ENCODE peak calls at places on chromosomes 2 and 18, in four cellular contexts. One of them, this sample, is unnamed.

GRCh38 chr18:43073771-43074170 is 41.7 kb downstream of the RIT2 start:
- DNase-seq in K562: no peak
- DNase-seq in HepG2: no peak
- DNase-seq in GM12878: no peak
- DNase-seq in this sample: no peak

GRCh38 chr2:8303322-8303832 is 378.5 kb upstream of the ID2 start:
- DNase-seq in GM12878: peak
- DNase-seq in HepG2: no peak
- DNase-seq in K562: no peak
- DNase-seq in this sample: no peak

GRCh38 chr2:235692671-235693171 is 198.9 kb downstream of the AGAP1 start:
- DNase-seq in K562: no peak
- DNase-seq in GM12878: no peak
- DNase-seq in HepG2: no peak
- DNase-seq in this sample: no peak

GRCh38 chr2:241324775-241325174 is 9.1 kb downstream of the SEPTIN2 start:
- DNase-seq in K562: no peak
- DNase-seq in HepG2: no peak
- DNase-seq in GM12878: no peak
- DNase-seq in this sample: no peak

GRCh38 chr2:88545118-88545517 is 82.1 kb downstream of the EIF2AK3 start:
- DNase-seq in K562: peak
- DNase-seq in HepG2: peak
- DNase-seq in GM12878: no peak
- DNase-seq in this sample: no peak

GRCh38 chr18:60007641-60008040 is 107.8 kb downstream of the PMAIP1 start:
- DNase-seq in GM12878: no peak
- DNase-seq in K562: no peak
- DNase-seq in HepG2: no peak
- DNase-seq in this sample: no peak

GRCh38 chr2:171318463-171318934 is 115.3 kb downstream of the METTL8 start:
- DNase-seq in GM12878: no peak
- DNase-seq in K562: no peak
- DNase-seq in HepG2: no peak
- DNase-seq in this sample: peak

GRCh38 chr2:236969767-236970655 is 115.7 kb upstream of the COPS8 start:
- DNase-seq in K562: no peak
- DNase-seq in GM12878: no peak
- DNase-seq in HepG2: no peak
- DNase-seq in this sample: no peak

GRCh38 chr2:35989523-35989922 is 366.1 kb upstream of the CRIM1 start:
- DNase-seq in K562: no peak
- DNase-seq in HepG2: peak
- DNase-seq in GM12878: no peak
- DNase-seq in this sample: no peak
- TF ChIP-seq SP1 in K562: no peak
- TF ChIP-seq SP1 in HepG2: no peak
- TF ChIP-seq SP1 in GM12878: no peak
- TF ChIP-seq SP1 in this sample: no peak

GRCh38 chr2:172807011-172807410 is 71.4 kb downstream of the RAPGEF4 start:
- DNase-seq in GM12878: no peak
- DNase-seq in K562: no peak
- DNase-seq in HepG2: no peak
- DNase-seq in this sample: no peak
- TF ChIP-seq RFX5 in GM12878: no peak
- TF ChIP-seq RFX5 in K562: no peak
- TF ChIP-seq RFX5 in HepG2: no peak
- TF ChIP-seq RFX5 in this sample: no peak

GRCh38 chr2:76821731-76822130 is 700.4 kb downstream of the LRRTM4 start:
- DNase-seq in K562: no peak
- DNase-seq in HepG2: no peak
- DNase-seq in GM12878: no peak
- DNase-seq in this sample: no peak

GRCh38 chr2:76825409-76825970 is 696.7 kb downstream of the LRRTM4 start:
- DNase-seq in GM12878: no peak
- DNase-seq in K562: no peak
- DNase-seq in HepG2: no peak
- DNase-seq in this sample: no peak
- TF ChIP-seq EP300 in GM12878: no peak
- TF ChIP-seq EP300 in K562: no peak
- TF ChIP-seq EP300 in HepG2: no peak
- TF ChIP-seq EP300 in this sample: no peak

DNA sequence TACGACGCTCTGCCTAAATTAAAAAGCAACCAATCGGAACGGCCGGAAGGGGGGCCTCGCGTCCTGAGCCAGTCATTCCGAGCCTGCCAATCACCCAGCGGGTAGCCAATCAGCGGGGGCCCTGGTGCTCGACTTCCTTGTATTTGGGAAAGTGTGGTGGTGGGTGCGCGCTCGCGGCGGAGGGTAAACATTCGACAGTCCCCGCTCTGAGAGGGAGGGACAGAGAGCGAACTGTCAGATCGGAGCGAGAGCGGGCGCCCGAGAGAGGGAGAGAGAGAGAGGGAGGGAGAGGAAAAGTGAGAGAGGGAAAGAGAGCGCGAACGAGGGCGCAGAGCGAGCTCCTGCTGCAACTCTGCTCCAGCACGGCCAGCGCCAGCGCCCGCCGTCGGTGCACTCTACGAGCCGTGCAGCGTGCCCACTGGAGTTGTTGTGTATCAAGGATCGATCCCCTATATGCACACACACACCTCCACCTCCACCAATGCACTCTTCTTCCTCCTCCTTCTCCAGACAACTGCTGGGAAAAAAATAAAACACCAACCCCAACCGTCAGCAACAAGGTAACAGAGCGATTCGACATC is at the start of gene POU3F3:
- DNase-seq in HepG2: no peak
- DNase-seq in GM12878: no peak
- DNase-seq in K562: no peak
- DNase-seq in this sample: peak
- TF ChIP-seq SP1 in HepG2: no peak
- TF ChIP-seq SP1 in GM12878: no peak
- TF ChIP-seq SP1 in K562: no peak
- TF ChIP-seq SP1 in this sample: peak

DNA sequence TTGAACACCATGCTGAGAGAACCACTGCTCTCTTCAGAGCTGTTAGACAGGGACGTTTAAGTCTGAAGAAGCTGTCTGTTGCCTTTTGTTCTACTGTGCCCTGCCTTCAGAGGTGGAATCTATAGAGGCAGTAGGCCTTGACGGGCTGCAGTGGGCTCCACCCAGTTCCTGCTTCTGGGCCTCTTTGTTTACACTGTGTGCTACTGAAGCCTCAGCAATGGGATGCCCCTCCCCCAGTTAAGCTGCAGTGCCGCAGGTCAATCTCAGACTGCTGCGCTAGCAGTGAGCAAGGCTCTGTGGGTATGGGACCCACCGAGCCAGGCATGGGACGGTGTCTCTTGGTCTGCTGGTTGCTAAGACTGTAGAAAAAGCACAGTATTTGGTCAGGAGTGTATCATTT is 162.3 kb upstream of the NXPH2 start:
- DNase-seq in HepG2: peak
- DNase-seq in GM12878: no peak
- DNase-seq in K562: no peak
- DNase-seq in this sample: no peak
- TF ChIP-seq RFX5 in HepG2: no peak
- TF ChIP-seq RFX5 in GM12878: no peak
- TF ChIP-seq RFX5 in K562: no peak
- TF ChIP-seq RFX5 in this sample: no peak

GRCh38 chr2:43075906-43076585 is 150.4 kb downstream of the ZFP36L2 start:
- DNase-seq in K562: no peak
- DNase-seq in GM12878: no peak
- DNase-seq in HepG2: no peak
- DNase-seq in this sample: no peak
- TF ChIP-seq EP300 in K562: no peak
- TF ChIP-seq EP300 in GM12878: no peak
- TF ChIP-seq EP300 in HepG2: no peak
- TF ChIP-seq EP300 in this sample: no peak

GRCh38 chr2:31711737-31712136 is 131.0 kb upstream of the SRD5A2 start:
- DNase-seq in HepG2: no peak
- DNase-seq in K562: no peak
- DNase-seq in GM12878: no peak
- DNase-seq in this sample: no peak
- TF ChIP-seq SP1 in HepG2: no peak
- TF ChIP-seq SP1 in K562: no peak
- TF ChIP-seq SP1 in GM12878: no peak
- TF ChIP-seq SP1 in this sample: no peak

DNA sequence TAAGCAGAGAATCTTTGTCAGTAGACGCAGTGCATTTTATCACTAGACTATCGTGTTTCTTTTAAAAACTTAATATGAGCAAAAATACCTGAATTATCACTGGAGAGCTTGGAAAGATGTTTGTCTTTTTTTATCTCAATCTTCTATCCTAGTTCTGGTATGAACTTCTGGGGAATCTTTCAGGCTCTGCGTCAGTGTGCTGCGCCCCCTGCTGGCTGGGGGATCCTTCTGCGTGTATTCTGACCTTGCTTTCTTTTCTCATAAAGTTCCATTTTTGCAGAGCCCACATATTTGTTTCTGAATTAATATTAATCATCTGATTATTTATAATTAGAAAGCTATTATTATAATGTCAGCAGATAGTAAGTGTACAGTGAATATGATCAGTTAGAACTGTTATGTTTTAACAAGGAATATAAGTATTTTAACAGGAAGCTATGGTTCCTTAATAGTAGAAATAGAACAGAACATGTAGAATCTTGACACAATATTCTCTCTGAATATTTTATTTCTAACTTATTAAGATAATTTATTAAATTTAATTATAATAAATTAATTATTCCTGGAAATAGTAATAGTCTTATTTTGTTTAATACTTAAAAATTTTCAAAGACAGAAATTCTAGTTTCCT is 945.0 kb upstream of the CRIM1 start:
- DNase-seq in GM12878: peak
- DNase-seq in K562: peak
- DNase-seq in HepG2: peak
- DNase-seq in this sample: peak
- TF ChIP-seq RFX5 in GM12878: no peak
- TF ChIP-seq RFX5 in K562: no peak
- TF ChIP-seq RFX5 in HepG2: no peak
- TF ChIP-seq RFX5 in this sample: no peak

DNA sequence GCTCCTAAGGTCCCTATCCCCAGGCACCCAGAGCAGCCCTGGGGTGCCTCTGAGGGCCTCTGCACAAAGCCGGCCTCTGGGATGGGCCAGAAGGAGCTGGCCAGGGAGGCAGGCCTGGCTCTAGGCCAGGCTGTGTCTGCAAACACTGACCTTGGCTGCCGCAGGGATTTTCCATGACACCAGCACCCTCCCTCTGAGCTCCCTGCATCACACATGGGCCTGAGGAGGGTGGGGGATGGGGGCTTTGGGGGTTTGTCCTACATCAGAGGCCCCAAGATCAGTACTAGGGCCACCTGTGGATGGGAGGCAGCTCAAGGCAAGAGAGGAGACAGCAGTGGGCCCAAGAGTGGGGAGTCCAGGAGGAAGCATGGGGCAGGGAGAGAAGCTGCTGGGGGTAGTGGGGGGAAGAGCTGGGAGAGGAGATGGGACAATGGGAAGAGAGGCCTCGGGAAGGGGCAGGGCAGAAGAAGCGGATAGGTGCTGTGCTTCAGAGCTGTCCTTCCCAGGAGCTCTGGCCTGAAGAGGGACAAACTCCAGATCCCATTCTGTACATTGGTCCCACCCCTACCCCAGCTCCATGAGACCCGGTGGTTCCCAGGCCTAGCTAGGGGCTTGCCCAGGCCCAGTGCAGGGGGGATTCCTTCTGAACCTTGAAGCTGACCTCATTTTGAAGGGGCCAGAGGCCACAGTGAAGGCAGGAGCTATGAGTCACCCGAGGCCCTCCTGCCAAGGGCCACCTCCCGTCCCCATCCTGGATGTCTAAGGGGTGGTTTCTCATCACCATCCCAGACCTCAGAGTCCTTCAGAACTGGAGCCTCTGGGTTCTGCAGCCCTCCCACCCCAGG is 28.0 kb downstream of the KCNK3 start:
- DNase-seq in GM12878: no peak
- DNase-seq in HepG2: peak
- DNase-seq in K562: no peak
- DNase-seq in this sample: no peak
- TF ChIP-seq EP300 in GM12878: no peak
- TF ChIP-seq EP300 in HepG2: peak
- TF ChIP-seq EP300 in K562: no peak
- TF ChIP-seq EP300 in this sample: no peak

DNA sequence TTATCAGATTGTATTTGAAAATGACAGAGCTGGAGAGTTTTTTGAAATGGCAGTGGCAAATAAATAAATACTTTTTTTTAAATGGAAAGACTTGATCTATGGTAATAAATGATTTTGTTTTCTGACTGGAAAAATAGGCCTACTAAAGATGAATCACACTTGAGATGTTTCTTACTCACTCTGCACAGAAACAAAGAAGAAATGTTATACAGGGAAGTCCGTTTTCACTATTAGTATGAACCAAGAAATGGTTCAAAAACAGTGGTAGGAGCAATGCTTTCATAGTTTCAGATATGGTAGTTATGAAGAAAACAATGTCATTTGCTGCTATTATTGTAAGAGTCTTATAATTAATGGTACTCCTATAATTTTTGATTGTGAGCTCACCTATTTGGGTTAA is 30.9 kb downstream of the CD28 start:
- DNase-seq in HepG2: no peak
- DNase-seq in K562: no peak
- DNase-seq in GM12878: no peak
- DNase-seq in this sample: no peak
- TF ChIP-seq SP1 in HepG2: no peak
- TF ChIP-seq SP1 in K562: no peak
- TF ChIP-seq SP1 in GM12878: no peak
- TF ChIP-seq SP1 in this sample: no peak

This sample was measured in H1.